ENCODE peak calls at places on chromosomes 5 and 9, in seven cellular contexts. H is AG10803; Y is spleen; Z is IMR-90; L is mesothelial cell of epicardium; P is activated CD8-positive, alpha-beta T cell treated with anti-CD3 and anti-CD28 coated beads for 36 hours; F is HFFc6. V is an unnamed sample.

GRCh38 chr9:37302277-37302676 is 120.2 kb upstream of the GRHPR start:
- DNase-seq in Z (no peak), Y (no peak), L (no peak), H (peak; percentile 6), P (peak; percentile 72), F (no peak), V (no peak)

GRCh38 chr9:86723351-86723750 is 224.0 kb downstream of the GAS1 start:
- DNase-seq in H (no peak), Z (no peak), F (no peak), P (peak; percentile 2), Y (no peak), L (no peak), V (no peak)

GRCh38 chr5:181170996-181171395 is 23.6 kb downstream of the OR2V2 start:
- DNase-seq in Y (no peak), Z (peak; percentile 37), L (no peak), P (no peak), H (peak; percentile 69), F (peak; percentile 69), V (no peak)

GRCh38 chr5:84303315-84303714 is 81.4 kb downstream of the EDIL3 start:
- DNase-seq in L (no peak), H (peak; percentile 11), F (no peak), Z (peak; percentile 62), P (no peak), Y (no peak), V (no peak)

GRCh38 chr5:126093718-126094117 is 329.5 kb upstream of the GRAMD2B start:
- DNase-seq in H (no peak), F (no peak), Z (no peak), Y (no peak), L (no peak), P (no peak), V (no peak)

GRCh38 chr5:157292599-157292998 is 26.7 kb downstream of the CYFIP2 start:
- DNase-seq in H (peak; percentile 38), Y (no peak), Z (no peak), L (no peak), P (no peak), F (no peak), V (no peak)

GRCh38 chr5:167899490-167899889 is 392.0 kb upstream of the WWC1 start:
- DNase-seq in L (no peak), P (no peak), H (peak; percentile 57), Z (peak; percentile 17), Y (no peak), F (no peak), V (no peak)

GRCh38 chr5:177362871-177363507 is 5.3 kb downstream of the RGS14 start:
- DNase-seq in Y (peak; percentile 89), Z (no peak), F (no peak), L (no peak), H (peak; percentile 20), P (peak; percentile 80), V (no peak)

GRCh38 chr5:31811210-31811609 is 172.3 kb downstream of the PDZD2 start:
- DNase-seq in F (peak; percentile 91), Z (peak; percentile 93), L (no peak), H (peak; percentile 89), Y (no peak), P (no peak), V (no peak)

GRCh38 chr5:126852104-126852531 is 75.2 kb downstream of the LMNB1 start:
- DNase-seq in Y (no peak), L (no peak), P (peak; percentile 21), F (no peak), Z (peak; percentile 17), H (peak; percentile 16), V (no peak)

GRCh38 chr5:142280066-142281011 is 44.5 kb downstream of the SPRY4 start:
- DNase-seq in Y (no peak), H (peak; percentile 36), F (no peak), L (no peak), Z (peak; percentile 79), P (no peak), V (no peak)

GRCh38 chr5:77972545-77973252 is 196.6 kb upstream of the TBCA start:
- DNase-seq in P (peak; percentile 35), L (no peak), H (no peak), F (no peak), Y (peak; percentile 80), Z (no peak), V (no peak)

GRCh38 chr5:139796061-139796806 is 626 bp downstream of the PSD2 start:
- DNase-seq in H (no peak), Y (no peak), F (no peak), P (no peak), Z (no peak), L (no peak), V (no peak)

GRCh38 chr9:121261107-121261460 is 6.9 kb upstream of the GSN start:
- DNase-seq in F (no peak), H (peak; percentile 37), L (no peak), P (no peak), Y (no peak), Z (no peak), V (no peak)

GRCh38 chr9:133758228-133758627 is 20.1 kb upstream of the SARDH start:
- DNase-seq in L (no peak), Z (no peak), H (no peak), Y (no peak), F (no peak), P (no peak), V (no peak)

GRCh38 chr9:70049236-70049635 is 5.6 kb downstream of the MAMDC2 start:
- DNase-seq in P (no peak), F (peak; percentile 70), L (no peak), Z (peak; percentile 79), H (peak; percentile 65), Y (no peak), V (no peak)

GRCh38 chr5:165869066-165869465 is 2363.6 kb downstream of the MAT2B start:
- DNase-seq in H (no peak), P (no peak), F (no peak), L (no peak), Z (no peak), Y (no peak), V (no peak)

GRCh38 chr5:168892618-168893017 is 313.4 kb upstream of the PANK3 start:
- DNase-seq in F (no peak), P (no peak), L (no peak), H (no peak), Y (no peak), Z (no peak), V (no peak)

GRCh38 chr5:117454716-117455212 is 880.1 kb upstream of the SEMA6A start:
- DNase-seq in Z (peak; percentile 6), L (no peak), H (peak; percentile 3), Y (peak; percentile 71), F (no peak), P (peak; percentile 60), V (no peak)

GRCh38 chr5:137668574-137669093 is 67.3 kb downstream of the KLHL3 start:
- DNase-seq in L (no peak), Y (no peak), P (no peak), H (no peak), F (no peak), Z (no peak), V (no peak)

GRCh38 chr9:131959887-131960286 is 119.8 kb downstream of the MED27 start:
- DNase-seq in Y (no peak), Z (no peak), L (no peak), F (no peak), P (no peak), H (no peak), V (no peak)

GRCh38 chr9:34457266-34458012 is 931 bp downstream of the FAM219A start:
- DNase-seq in Z (peak; percentile 77), L (peak; percentile 41), Y (peak; percentile 88), F (peak; percentile 61), H (peak; percentile 72), P (peak; percentile 33), V (peak; percentile 39)

GRCh38 chr9:135336722-135337490 is 142.7 kb upstream of the PPP1R26 start:
- DNase-seq in F (no peak), Y (peak; percentile 46), H (no peak), L (no peak), P (no peak), Z (no peak), V (no peak)

DNA sequence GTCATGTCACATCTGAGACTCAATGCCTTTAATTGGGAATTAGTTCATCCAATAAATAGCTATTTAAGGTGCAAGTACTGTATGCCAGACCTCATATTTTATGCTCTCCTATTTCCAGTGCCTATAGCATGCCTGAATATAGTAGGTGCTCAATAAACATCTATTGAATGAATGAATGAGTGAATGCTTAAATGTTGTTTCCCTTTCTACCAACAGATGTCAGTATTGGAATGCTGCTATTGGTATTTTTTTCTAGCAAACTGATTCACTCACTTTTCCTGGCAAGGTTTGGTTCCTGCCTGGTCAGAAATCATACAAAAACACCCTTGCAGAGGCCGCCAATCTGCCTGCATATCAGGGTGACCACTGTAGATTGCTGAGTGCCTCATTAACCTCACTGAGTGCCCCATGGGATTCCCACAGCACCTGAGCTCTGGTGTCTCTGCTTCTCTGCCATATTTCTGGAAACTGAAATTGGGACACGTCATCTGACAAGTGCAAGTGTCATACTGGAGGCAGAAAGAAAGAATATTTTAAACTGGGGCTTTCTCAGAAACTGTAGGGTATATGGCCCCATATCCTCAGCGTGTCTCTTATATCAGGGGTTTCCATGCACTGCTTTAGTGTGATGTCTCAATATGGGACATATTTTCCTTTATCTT is 359.7 kb downstream of the TRIM32 start:
- DNase-seq in P (no peak), H (no peak), L (no peak), Y (no peak), Z (no peak), F (no peak), V (no peak)
- TF ChIP-seq CTCF in P (no peak), H (peak; percentile 27), L (no peak), Y (no peak), Z (peak; percentile 24), F (peak; percentile 29), V (no peak)

GRCh38 chr9:136346157-136346481 is 17.4 kb downstream of the DNLZ start:
- DNase-seq in H (no peak), Z (no peak), Y (no peak), L (no peak), F (no peak), P (no peak), V (no peak)
- TF ChIP-seq CTCF in H (no peak), Z (no peak), Y (no peak), L (no peak), F (peak; percentile 15), P (no peak), V (no peak)

DNA sequence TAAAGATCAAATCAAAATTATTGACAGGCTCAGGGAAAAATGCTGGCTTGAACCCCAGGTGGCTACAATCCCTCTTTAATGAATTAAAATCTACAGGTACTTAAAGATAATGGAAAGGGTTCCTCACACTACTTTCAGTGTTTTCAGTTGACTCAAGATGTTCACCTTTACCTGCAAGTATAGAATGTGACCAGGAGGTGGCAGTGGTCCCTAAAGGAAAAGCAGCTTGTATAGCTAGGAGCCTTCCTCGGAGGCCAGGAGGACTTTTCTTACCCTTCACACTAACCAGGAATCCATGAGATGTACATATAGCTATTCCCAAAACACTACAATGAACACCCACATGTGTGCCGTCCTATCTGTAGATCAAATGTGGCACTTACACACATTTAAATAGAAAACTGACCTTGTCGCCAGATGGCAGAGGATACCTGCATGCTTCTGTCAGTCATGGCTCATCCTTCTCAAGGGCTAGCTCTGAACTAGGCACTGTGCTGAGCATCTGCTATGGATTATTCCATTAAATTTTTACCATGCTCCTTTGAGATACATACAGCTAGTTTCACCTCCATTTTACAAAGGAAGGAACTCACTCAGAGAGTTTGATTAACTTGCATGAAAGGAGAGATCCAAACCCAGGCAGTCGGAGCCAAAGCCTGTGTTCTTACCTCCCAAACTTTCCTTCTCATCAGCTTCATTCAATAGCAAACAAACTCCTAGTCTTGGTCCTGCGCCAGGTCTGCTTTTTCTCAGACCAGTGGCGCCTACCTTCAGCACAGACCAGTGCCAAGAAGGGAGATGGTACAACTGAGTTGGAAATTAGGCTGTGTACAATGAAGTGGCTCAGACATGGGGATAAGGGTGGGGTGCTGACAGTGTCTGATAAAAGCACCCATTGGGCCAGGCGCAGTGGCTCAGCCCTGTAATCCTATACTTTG is 24.5 kb downstream of the C9orf152 start:
- DNase-seq in Y (no peak), L (peak; percentile 37), P (peak; percentile 71), H (peak; percentile 73), Z (peak; percentile 77), F (peak; percentile 43), V (no peak)
- TF ChIP-seq CTCF in Y (peak; percentile 67), L (peak; percentile 81), P (peak; percentile 79), H (peak; percentile 82), Z (peak; percentile 73), F (peak; percentile 89), V (peak; percentile 48)

GRCh38 chr5:26009742-26010141 is 1028.6 kb downstream of the CDH9 start:
- DNase-seq in Y (no peak), P (no peak), H (no peak), Z (no peak), L (no peak), F (no peak), V (no peak)
- TF ChIP-seq CTCF in Y (no peak), P (no peak), H (no peak), Z (no peak), L (no peak), F (no peak), V (no peak)